ENCODE peak calls at places on chromosomes 12 and 14, in six cellular contexts. M is neural progenitor cell; D is CD4-positive, alpha-beta T cell; G is psoas muscle; Z is transverse colon; U is GM20000. R is an unnamed sample.

GRCh38 chr12:1916396-1917171 is 1.9 kb downstream of the CACNA2D4 start:
- DNase-seq in G (no peak), M (no peak), D (no peak), Z (no peak), U (peak), R (no peak)

GRCh38 chr12:6229224-6229748 is 29.1 kb downstream of the CD9 start:
- DNase-seq in D (no peak), G (no peak), U (no peak), M (no peak), Z (peak), R (no peak)

GRCh38 chr14:51612449-51612848 is 39.3 kb upstream of the FRMD6 start:
- DNase-seq in M (no peak), D (no peak), Z (no peak), G (no peak), U (no peak), R (no peak)

GRCh38 chr14:76776306-76777251 is 15.3 kb downstream of the VASH1 start:
- DNase-seq in G (no peak), M (peak), U (no peak), D (no peak), Z (no peak), R (no peak)

GRCh38 chr12:5882511-5883185 is 62.4 kb downstream of the ANO2 start:
- DNase-seq in M (no peak), G (no peak), Z (no peak), D (no peak), U (no peak), R (no peak)

GRCh38 chr12:31989987-31990386 is 30.8 kb downstream of the RESF1 start:
- DNase-seq in M (no peak), D (no peak), U (no peak), Z (no peak), G (no peak), R (peak)

GRCh38 chr14:99265571-99265970 is 6.4 kb downstream of the BCL11B start:
- DNase-seq in D (no peak), Z (no peak), M (no peak), U (no peak), G (no peak), R (peak)

GRCh38 chr14:75861161-75861621 is 120.6 kb downstream of the TGFB3 start:
- DNase-seq in Z (no peak), M (no peak), G (no peak), U (no peak), D (no peak), R (no peak)

GRCh38 chr12:119182701-119183493 is 4.2 kb downstream of the HSPB8 start:
- DNase-seq in Z (no peak), G (no peak), M (no peak), U (no peak), D (no peak), R (no peak)

GRCh38 chr14:99514552-99515300 is 33.5 kb downstream of the CCNK start:
- DNase-seq in D (no peak), M (no peak), G (no peak), Z (no peak), U (no peak), R (no peak)

GRCh38 chr12:31600252-31600651 is 9.3 kb upstream of the DENND5B start:
- DNase-seq in G (no peak), M (no peak), U (no peak), D (no peak), Z (no peak), R (no peak)

GRCh38 chr14:90783344-90783743 is 32.9 kb downstream of the TTC7B start:
- DNase-seq in M (no peak), G (no peak), U (no peak), Z (no peak), D (no peak), R (no peak)

GRCh38 chr14:92675421-92675820 is 73.0 kb downstream of the LGMN start:
- DNase-seq in G (no peak), Z (no peak), M (no peak), U (no peak), D (no peak), R (no peak)

GRCh38 chr12:47067778-47068431 is 11.5 kb upstream of the PCED1B start:
- DNase-seq in D (no peak), U (no peak), Z (no peak), G (no peak), M (peak), R (no peak)

GRCh38 chr14:37262649-37263048 is 64.9 kb downstream of the MIPOL1 start:
- DNase-seq in D (no peak), G (no peak), U (no peak), M (peak), Z (no peak), R (no peak)

GRCh38 chr14:71108398-71109114 is 201.3 kb downstream of the PCNX1 start:
- DNase-seq in D (no peak), M (no peak), G (no peak), Z (no peak), U (no peak), R (no peak)

GRCh38 chr14:96145116-96145864 is 59.3 kb upstream of the BDKRB2 start:
- DNase-seq in U (no peak), D (no peak), Z (no peak), M (no peak), G (no peak), R (no peak)

GRCh38 chr14:93725993-93726392 is 62.3 kb downstream of the PRIMA1 start:
- DNase-seq in D (no peak), G (no peak), U (no peak), M (no peak), Z (no peak), R (no peak)

GRCh38 chr14:74949859-74950572 is 5.4 kb downstream of the PGF start:
- DNase-seq in M (no peak), Z (no peak), U (no peak), D (no peak), G (no peak), R (no peak)

GRCh38 chr12:54949041-54949721 is 35.4 kb downstream of the TESPA1 start:
- DNase-seq in D (no peak), Z (no peak), U (no peak), M (no peak), G (no peak), R (no peak)

GRCh38 chr12:49503674-49504180 is 35.1 kb upstream of the KCNH3 start:
- DNase-seq in G (no peak), U (no peak), M (no peak), D (no peak), Z (peak), R (no peak)

GRCh38 chr12:39199371-39199770 is 243.5 kb downstream of the KIF21A start:
- DNase-seq in M (no peak), G (no peak), U (no peak), Z (no peak), D (no peak), R (no peak)

GRCh38 chr14:58401587-58401986 is 5.9 kb downstream of the TOMM20L start:
- DNase-seq in G (no peak), U (no peak), D (no peak), M (peak), Z (no peak), R (no peak)

GRCh38 chr12:76546889-76547288 is 12.7 kb downstream of the OSBPL8 start:
- DNase-seq in M (peak), U (no peak), Z (no peak), G (no peak), D (no peak), R (no peak)

GRCh38 chr12:54984602-54985376 is at the start of gene TESPA1:
- DNase-seq in U (peak), G (peak), Z (peak), M (no peak), D (peak), R (peak)

GRCh38 chr14:22699801-22700564 is 55.8 kb upstream of the OR6J1 start:
- DNase-seq in U (no peak), G (no peak), M (peak), D (no peak), Z (no peak), R (no peak)

GRCh38 chr14:31138301-31138700 is 69.3 kb downstream of the HECTD1 start:
- DNase-seq in G (no peak), U (no peak), D (no peak), Z (no peak), M (no peak), R (no peak)

GRCh38 chr14:31842905-31843304 is 234.2 kb upstream of the ARHGAP5 start:
- DNase-seq in D (no peak), M (no peak), G (no peak), U (no peak), Z (no peak), R (no peak)

GRCh38 chr12:130826151-130826801 is 12.8 kb downstream of the STX2 start:
- DNase-seq in Z (peak), M (peak), U (peak), G (peak), D (peak), R (peak)

GRCh38 chr12:96399919-96400630 is at the start of gene CDK17:
- DNase-seq in D (peak), G (peak), U (peak), M (peak), Z (peak), R (peak)

GRCh38 chr12:114784526-114784925 is 100.6 kb upstream of the TBX3 start:
- DNase-seq in G (no peak), M (no peak), U (no peak), Z (no peak), D (no peak), R (no peak)

GRCh38 chr12:27861428-27862167 is 81.6 kb upstream of the MANSC4 start:
- DNase-seq in D (no peak), M (no peak), U (peak), Z (peak), G (peak), R (peak)

GRCh38 chr12:50822082-50822481 is 20.6 kb upstream of the TMPRSS12 start:
- DNase-seq in U (no peak), D (no peak), M (no peak), Z (no peak), G (no peak), R (no peak)

DNA sequence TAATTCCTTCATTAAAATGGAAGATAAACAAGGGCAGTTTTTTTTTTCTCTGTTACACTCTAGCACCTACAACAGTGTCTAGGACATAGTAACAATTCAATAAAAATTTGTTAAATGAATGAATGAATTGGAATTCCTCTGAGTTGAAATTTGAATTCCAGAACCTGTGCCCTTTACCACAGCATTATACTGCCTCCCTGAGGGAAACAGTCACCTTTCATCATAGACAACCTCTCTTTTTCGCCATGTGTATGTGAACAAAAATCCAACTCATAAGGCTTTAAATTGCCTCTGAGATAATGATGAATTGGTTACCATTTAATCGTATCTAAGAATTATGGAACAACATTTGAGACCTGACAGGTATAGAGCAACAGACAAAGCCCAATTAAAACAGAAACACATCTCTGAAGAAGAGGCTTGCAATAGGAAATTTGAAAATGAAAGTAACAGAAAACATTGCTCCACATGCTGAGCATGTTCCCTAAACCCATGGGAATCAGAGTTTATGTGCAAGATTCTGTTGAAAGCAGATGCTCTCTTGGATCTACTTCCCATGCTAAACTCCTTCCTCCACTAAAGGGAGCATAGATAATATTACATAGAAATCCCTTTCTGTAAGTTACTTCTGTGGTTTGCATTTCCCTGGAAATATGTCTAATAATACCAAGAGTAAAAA is 657.8 kb downstream of the GALC start:
- DNase-seq in D (no peak), Z (no peak), M (no peak), G (no peak), U (no peak), R (no peak)
- TF ChIP-seq CTCF in D (no peak), Z (no peak), M (peak), G (no peak), U (no peak), R (no peak)

DNA sequence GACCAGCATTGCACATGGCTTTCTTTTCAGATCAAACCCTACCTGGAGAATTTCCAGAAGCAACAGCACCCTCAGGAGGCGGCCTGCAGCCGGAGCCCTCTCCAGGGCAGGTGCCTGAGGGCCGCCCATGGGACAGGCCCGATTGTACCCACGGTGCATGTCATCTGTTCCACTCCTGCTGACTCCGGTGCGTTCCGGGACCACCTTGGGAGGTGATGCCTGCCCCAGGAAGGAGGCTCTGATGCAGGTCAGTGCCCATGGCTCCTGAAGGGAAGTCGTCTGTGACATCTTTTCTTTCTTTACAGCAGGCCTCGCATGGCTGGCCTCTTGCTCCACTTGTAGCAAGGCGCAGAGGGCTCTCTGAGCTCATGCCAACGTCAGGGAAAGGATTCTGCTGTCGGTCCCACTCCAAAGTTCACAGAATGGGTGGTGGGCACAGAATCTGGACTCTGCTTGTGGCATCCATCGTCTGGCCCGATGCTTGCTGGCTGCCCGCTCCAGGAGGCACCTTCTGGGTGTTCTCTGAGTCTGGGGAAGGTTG is 160.7 kb upstream of the RTL1 start:
- DNase-seq in M (no peak), U (no peak), D (no peak), Z (no peak), G (peak), R (no peak)
- TF ChIP-seq CTCF in M (no peak), U (no peak), D (no peak), Z (no peak), G (no peak), R (no peak)

GRCh38 chr12:86186449-86186848 is 69.7 kb downstream of the MGAT4C start:
- DNase-seq in Z (no peak), D (no peak), U (no peak), M (peak), G (no peak), R (no peak)
- TF ChIP-seq CTCF in Z (no peak), D (no peak), U (no peak), M (no peak), G (no peak), R (no peak)

GRCh38 chr12:90945070-90945649 is 9.8 kb downstream of the CCER1 start:
- DNase-seq in M (peak), D (no peak), Z (no peak), G (no peak), U (peak), R (no peak)
- TF ChIP-seq CTCF in M (peak), D (peak), Z (peak), G (peak), U (peak), R (peak)

DNA sequence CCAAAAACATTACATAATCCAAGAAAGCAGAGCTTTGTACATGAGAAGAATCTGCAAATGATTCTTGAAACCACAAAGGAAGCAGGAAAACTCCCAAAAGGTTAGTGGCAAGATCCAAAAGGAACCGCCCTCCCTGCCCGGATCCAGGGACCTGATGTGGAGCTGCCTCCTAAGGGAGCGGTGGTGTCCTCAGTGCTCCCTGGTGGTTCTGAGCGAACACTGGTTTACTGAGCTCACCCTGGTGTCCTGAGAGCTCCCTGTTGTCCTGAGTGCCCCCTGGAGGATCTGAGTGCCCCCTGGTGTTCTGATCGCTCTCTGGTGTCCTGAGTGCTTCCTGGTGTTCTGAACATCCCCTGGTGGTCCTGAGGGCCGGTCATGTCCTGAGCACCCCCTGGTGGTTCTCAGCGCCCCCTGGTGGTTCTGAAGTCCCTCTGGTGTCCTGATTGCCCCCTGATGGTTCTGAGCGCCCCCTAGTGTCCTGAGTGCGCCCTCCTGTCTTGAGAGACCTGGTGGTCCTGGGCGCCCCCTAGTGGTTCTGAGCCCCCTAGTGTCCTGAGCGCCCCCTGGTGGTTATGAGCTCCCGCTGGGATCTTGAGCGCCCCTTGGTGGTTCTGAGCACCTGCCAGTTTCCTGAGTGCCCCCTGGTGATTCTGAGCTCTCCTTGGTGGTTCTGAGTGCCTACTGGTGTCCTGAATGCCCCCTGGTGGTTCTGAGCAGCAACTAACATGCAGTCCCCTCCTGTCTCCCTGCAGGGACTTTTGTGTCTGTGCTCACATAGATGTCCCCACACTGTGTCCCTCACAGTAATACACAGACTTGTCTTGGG is 891.1 kb downstream of the TMEM121 start:
- DNase-seq in Z (peak), G (peak), U (peak), D (peak), M (peak), R (peak)
- TF ChIP-seq CTCF in Z (no peak), G (peak), U (peak), D (peak), M (peak), R (peak)

GRCh38 chr12:4269279-4269991 is 4.1 kb upstream of the CCND2 start:
- DNase-seq in G (peak), U (peak), D (peak), M (peak), Z (peak), R (peak)
- TF ChIP-seq CTCF in G (no peak), U (peak), D (no peak), M (no peak), Z (peak), R (peak)

DNA sequence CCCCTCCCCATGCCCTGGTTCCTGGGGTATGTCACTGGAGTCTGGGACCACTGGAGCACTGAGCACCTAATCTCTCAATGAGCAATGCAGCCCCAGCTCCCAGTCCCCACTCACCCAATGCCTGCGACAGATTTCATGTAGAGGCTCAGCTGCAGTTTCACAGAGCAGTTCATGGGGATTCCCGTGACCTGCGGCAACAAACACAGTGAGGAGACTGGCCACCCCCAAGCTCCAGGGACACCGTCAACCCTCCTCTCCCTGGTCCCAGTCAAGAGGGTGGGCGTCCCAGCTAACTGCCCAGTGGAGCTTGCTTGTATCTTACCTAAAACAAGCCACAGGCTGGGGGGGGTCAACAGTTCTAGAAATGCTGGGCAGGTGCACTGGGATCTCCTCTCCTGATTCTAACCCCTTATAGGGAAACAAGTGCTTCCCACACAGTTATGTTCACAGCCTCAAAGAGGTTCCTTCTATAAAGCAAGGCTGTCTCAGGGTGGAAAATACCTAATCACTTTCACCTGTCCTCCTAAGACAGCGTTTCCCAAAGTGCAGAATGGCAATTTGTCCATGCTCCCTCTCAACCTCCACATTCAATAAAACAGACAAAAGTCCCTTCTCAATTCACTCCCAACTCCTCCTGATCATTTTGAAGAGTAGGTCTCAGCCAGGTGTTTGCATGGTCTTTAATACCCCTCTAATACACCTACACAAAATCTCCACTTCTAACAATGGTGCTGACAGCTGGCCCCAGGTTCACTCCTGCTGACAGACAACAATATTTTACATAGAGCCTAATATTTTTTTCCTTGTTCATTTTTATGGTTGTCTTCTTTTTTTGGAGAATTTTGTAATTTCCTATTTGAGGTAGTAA is 68.3 kb downstream of the SCARB1 start:
- DNase-seq in G (no peak), U (peak), D (no peak), M (no peak), Z (no peak), R (no peak)
- TF ChIP-seq CTCF in G (no peak), U (no peak), D (no peak), M (no peak), Z (no peak), R (no peak)